ENCODE peak calls at places on chromosomes 16 and 17, in six cellular contexts. X, M, E, V, P and A are unnamed samples.

GRCh38 chr16:84838383-84838948 is 18.7 kb downstream of the CRISPLD2 start:
- DNase-seq in X (no peak), M (no peak), E (no peak), V (no peak), P (no peak), A (no peak)

GRCh38 chr17:18182190-18182977 is 1.2 kb upstream of the ALKBH5 start:
- DNase-seq in X (no peak), M (peak; percentile 27), E (no peak), V (peak; percentile 18), P (peak; percentile 62), A (no peak)

GRCh38 chr16:8907096-8907495 is 24.9 kb downstream of the LITAFD start:
- DNase-seq in X (no peak), M (no peak), E (no peak), V (no peak), P (no peak), A (no peak)

GRCh38 chr16:57091990-57092785 is at the start of gene CPNE2:
- DNase-seq in X (peak; percentile 48), M (peak; percentile 78), E (peak; percentile 36), V (peak; percentile 67), P (peak; percentile 64), A (peak; percentile 46)

GRCh38 chr17:1074886-1075665 is 78.1 kb downstream of the TIMM22 start:
- DNase-seq in X (no peak), M (no peak), E (peak; percentile 76), V (no peak), P (no peak), A (no peak)

GRCh38 chr17:71412803-71413202 is 708.0 kb upstream of the SOX9 start:
- DNase-seq in X (peak; percentile 84), M (no peak), E (no peak), V (no peak), P (no peak), A (no peak)

GRCh38 chr17:39634384-39634871 is 2.5 kb upstream of the STARD3 start:
- DNase-seq in X (peak; percentile 68), M (no peak), E (peak; percentile 49), V (no peak), P (no peak), A (no peak)

GRCh38 chr17:17406225-17406624 is 70.6 kb upstream of the MED9 start:
- DNase-seq in X (no peak), M (no peak), E (no peak), V (no peak), P (no peak), A (no peak)

GRCh38 chr17:65173284-65173793 is 36.2 kb downstream of the RGS9 start:
- DNase-seq in X (peak; percentile 75), M (no peak), E (no peak), V (peak; percentile 41), P (peak; percentile 63), A (no peak)

GRCh38 chr16:70418274-70418992 is 20.5 kb downstream of the ST3GAL2 start:
- DNase-seq in X (no peak), M (no peak), E (no peak), V (no peak), P (no peak), A (no peak)

GRCh38 chr17:76772842-76773521 is 35.1 kb downstream of the MFSD11 start:
- DNase-seq in X (peak; percentile 55), M (no peak), E (no peak), V (no peak), P (no peak), A (no peak)

GRCh38 chr17:50087246-50087911 is 7.8 kb upstream of the PDK2 start:
- DNase-seq in X (peak; percentile 87), M (peak; percentile 81), E (peak; percentile 50), V (peak; percentile 86), P (peak; percentile 76), A (peak; percentile 83)

GRCh38 chr16:28882476-28883180 is 4.3 kb downstream of the ATP2A1 start:
- DNase-seq in X (no peak), M (peak; percentile 71), E (no peak), V (no peak), P (no peak), A (peak; percentile 35)

GRCh38 chr17:6070280-6070894 is at the start of gene WSCD1:
- DNase-seq in X (peak; percentile 17), M (peak; percentile 68), E (peak; percentile 63), V (peak; percentile 51), P (peak; percentile 47), A (peak; percentile 27)

GRCh38 chr17:40111221-40112128 is 10.3 kb upstream of the MSL1 start:
- DNase-seq in X (peak; percentile 91), M (peak; percentile 80), E (peak; percentile 88), V (peak; percentile 79), P (peak; percentile 91), A (peak; percentile 64)

GRCh38 chr16:56189990-56190902 is 1.0 kb upstream of the GNAO1 start:
- DNase-seq in X (no peak), M (no peak), E (no peak), V (no peak), P (no peak), A (peak; percentile 41)

GRCh38 chr16:66930189-66930588 is 4.0 kb downstream of the CIAO2B start:
- DNase-seq in X (peak; percentile 52), M (no peak), E (no peak), V (no peak), P (no peak), A (no peak)

GRCh38 chr16:11100239-11100750 is 155.7 kb downstream of the SOCS1 start:
- DNase-seq in X (no peak), M (peak; percentile 30), E (no peak), V (peak; percentile 18), P (peak; percentile 51), A (no peak)

GRCh38 chr16:27355610-27356009 is 41.8 kb downstream of the IL4R start:
- DNase-seq in X (peak; percentile 64), M (peak; percentile 14), E (no peak), V (peak; percentile 52), P (peak; percentile 53), A (no peak)

GRCh38 chr16:928526-928925 is 42.3 kb downstream of the LMF1 start:
- DNase-seq in X (no peak), M (no peak), E (no peak), V (no peak), P (no peak), A (no peak)

GRCh38 chr16:12539185-12539929 is 264.3 kb downstream of the CPPED1 start:
- DNase-seq in X (no peak), M (no peak), E (no peak), V (no peak), P (peak; percentile 50), A (no peak)

GRCh38 chr17:56881685-56882295 is 32.1 kb downstream of the TRIM25 start:
- DNase-seq in X (no peak), M (no peak), E (no peak), V (no peak), P (no peak), A (no peak)

GRCh38 chr16:19718624-19718965 is 524 bp downstream of the IQCK start:
- DNase-seq in X (no peak), M (peak; percentile 40), E (no peak), V (no peak), P (peak; percentile 57), A (no peak)

GRCh38 chr16:47037396-47037745 is 63.9 kb upstream of the DNAJA2 start:
- DNase-seq in X (peak; percentile 32), M (no peak), E (peak; percentile 6), V (no peak), P (peak; percentile 32), A (no peak)

GRCh38 chr16:49094471-49094870 is 187.2 kb downstream of the CBLN1 start:
- DNase-seq in X (no peak), M (no peak), E (no peak), V (no peak), P (no peak), A (no peak)

GRCh38 chr16:24993722-24994686 is 21.2 kb downstream of the ARHGAP17 start:
- DNase-seq in X (peak; percentile 75), M (no peak), E (no peak), V (no peak), P (peak; percentile 60), A (no peak)

GRCh38 chr17:30160419-30161172 is 44.0 kb downstream of the NSRP1 start:
- DNase-seq in X (no peak), M (no peak), E (no peak), V (no peak), P (no peak), A (no peak)

GRCh38 chr16:76634847-76635697 is 357.9 kb downstream of the CNTNAP4 start:
- DNase-seq in X (no peak), M (no peak), E (no peak), V (peak; percentile 6), P (no peak), A (no peak)

GRCh38 chr16:76639685-76640289 is 362.6 kb downstream of the CNTNAP4 start:
- DNase-seq in X (peak; percentile 35), M (peak; percentile 28), E (no peak), V (no peak), P (peak; percentile 52), A (peak; percentile 29)
- TF ChIP-seq CTCF in X (peak; percentile 36), M (peak; percentile 32), E (peak; percentile 22), V (no peak), P (no peak), A (peak; percentile 53)

DNA sequence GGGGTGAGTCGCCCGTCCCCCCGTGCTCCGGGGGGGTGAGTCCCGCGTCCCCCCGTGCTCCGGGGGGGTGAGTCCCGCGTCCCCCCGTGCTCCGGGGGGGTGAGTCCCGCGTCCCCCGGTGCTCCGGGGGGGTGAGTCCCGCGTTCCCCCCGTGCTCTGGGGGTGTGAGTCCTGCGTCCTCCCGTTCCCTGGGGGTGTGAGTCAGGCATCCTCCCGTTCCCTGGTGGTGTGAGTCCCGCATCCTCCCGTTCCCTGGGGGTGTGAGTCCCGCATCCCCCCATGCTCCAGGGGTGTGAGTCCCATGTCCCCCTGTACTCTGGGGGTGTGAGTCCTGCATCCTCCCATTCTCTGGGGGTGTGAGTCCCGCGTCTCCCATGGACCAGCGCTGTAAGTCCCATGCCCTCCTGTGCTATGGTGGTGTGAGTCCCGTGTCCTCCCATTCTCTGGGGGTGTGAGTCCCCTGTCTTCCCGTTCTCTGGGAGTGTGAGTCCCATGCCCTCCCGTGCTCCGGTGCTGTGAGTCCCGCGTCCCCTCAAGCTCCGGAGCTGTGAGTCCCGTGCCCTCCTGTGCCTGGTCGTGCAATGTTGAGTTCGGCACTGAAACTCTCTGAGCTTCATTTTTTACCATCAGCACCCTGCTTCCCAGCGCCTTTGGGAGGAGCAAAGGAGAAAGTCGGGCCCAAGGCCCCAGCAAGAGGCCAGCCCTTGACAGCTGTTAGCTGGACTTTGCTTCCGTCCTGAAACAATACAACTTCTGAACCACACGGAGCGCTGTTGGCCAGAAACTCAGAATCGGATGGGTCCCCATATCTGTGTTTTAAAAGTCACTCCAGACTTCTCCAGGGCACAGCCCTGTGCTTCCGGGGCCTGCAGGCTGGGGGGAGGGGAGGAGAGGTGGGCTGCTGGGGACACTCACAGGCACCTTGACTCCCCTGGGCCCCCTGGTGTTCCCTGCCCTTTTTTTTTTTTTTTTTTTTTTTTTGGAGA is 11.5 kb upstream of the ZC3H18 start:
- DNase-seq in X (peak; percentile 83), M (no peak), E (no peak), V (peak; percentile 38), P (peak; percentile 93), A (no peak)
- TF ChIP-seq CTCF in X (peak; percentile 44), M (peak; percentile 39), E (peak; percentile 13), V (peak; percentile 44), P (peak; percentile 31), A (peak; percentile 64)

GRCh38 chr17:28849281-28849680 is 5.5 kb upstream of the ERAL1 start:
- DNase-seq in X (peak; percentile 49), M (no peak), E (no peak), V (no peak), P (no peak), A (no peak)
- TF ChIP-seq CTCF in X (no peak), M (no peak), E (no peak), V (no peak), P (no peak), A (no peak)

DNA sequence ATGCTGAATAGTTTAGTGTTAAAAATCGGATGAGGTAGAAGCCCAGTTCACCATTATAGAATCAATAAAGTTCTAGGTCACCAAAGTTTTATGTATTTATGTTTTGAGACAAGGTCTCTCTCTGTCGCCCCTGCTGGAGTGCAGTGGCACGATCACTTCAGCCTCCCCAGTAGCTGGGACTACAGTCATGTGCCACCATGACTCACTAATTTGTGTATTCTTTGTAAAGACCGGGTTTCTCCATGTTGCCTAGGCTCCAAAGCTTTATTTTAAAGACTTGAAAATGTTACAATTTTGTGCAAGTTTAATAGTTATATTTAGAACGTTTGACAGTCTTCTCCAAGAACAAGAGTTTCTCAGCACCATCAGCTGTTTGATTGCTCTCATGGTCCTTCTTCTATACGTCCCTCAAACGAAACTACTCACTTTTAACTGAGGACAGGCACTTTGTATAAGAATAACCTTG is 32.1 kb downstream of the NDE1 start:
- DNase-seq in X (peak; percentile 80), M (no peak), E (no peak), V (peak; percentile 49), P (peak; percentile 25), A (peak; percentile 6)
- TF ChIP-seq CTCF in X (peak; percentile 54), M (peak; percentile 33), E (peak; percentile 40), V (peak; percentile 60), P (no peak), A (peak; percentile 58)